ENCODE peak calls at places on chromosomes 2 and 18, in eight cellular contexts. U is CD8-positive, alpha-beta T cell; Z is sciatic nerve; A is HEK293T; D is adrenal gland; O is retinal pigment epithelial cell; I is prostate gland; C is kidney. N is an unnamed sample.
A peak's percentile ranks its signal among the peaks of the same experiment; 100 is the strongest.

GRCh38 chr18:48932822-48933510 is 17.8 kb downstream of the SMAD7 start:
- DNase-seq in U (no peak), Z (no peak), A (no peak), D (no peak), O (no peak), I (no peak), C (no peak), N (no peak)

GRCh38 chr2:121476714-121477113 is 54.0 kb upstream of the RNU4ATAC start:
- DNase-seq in U (no peak), Z (no peak), A (no peak), D (no peak), O (no peak), I (no peak), C (no peak), N (no peak)

GRCh38 chr2:85935746-85936208 is 47.0 kb upstream of the ST3GAL5 start:
- DNase-seq in U (no peak), Z (no peak), A (peak; percentile 50), D (peak; percentile 61), O (peak; percentile 42), I (no peak), C (no peak), N (peak; percentile 99)

GRCh38 chr2:47907097-47907781 is 941 bp upstream of the FBXO11 start:
- DNase-seq in U (no peak), Z (peak; percentile 65), A (no peak), D (peak; percentile 32), O (no peak), I (peak; percentile 12), C (no peak), N (no peak)

GRCh38 chr2:25041307-25041927 is 459 bp upstream of the EFR3B start:
- DNase-seq in U (no peak), Z (peak; percentile 82), A (peak; percentile 67), D (peak; percentile 60), O (peak; percentile 50), I (peak; percentile 24), C (peak; percentile 88), N (peak; percentile 87)

GRCh38 chr2:226798422-226799210 is 1.0 kb downstream of the IRS1 start:
- DNase-seq in U (no peak), Z (peak; percentile 60), A (no peak), D (peak; percentile 48), O (no peak), I (peak; percentile 34), C (peak; percentile 85), N (no peak)

GRCh38 chr2:2590796-2591541 is 259.9 kb upstream of the MYT1L start:
- DNase-seq in U (no peak), Z (no peak), A (no peak), D (no peak), O (no peak), I (no peak), C (no peak), N (no peak)

GRCh38 chr18:30999186-30999585 is 43.4 kb downstream of the DSC3 start:
- DNase-seq in U (no peak), Z (no peak), A (no peak), D (no peak), O (no peak), I (no peak), C (no peak), N (no peak)

GRCh38 chr18:74631242-74632087 is 33.8 kb downstream of the ZNF407 start:
- DNase-seq in U (no peak), Z (no peak), A (no peak), D (no peak), O (no peak), I (no peak), C (no peak), N (no peak)

GRCh38 chr2:199955007-199955338 is 318 bp downstream of the TYW5 start:
- DNase-seq in U (no peak), Z (no peak), A (no peak), D (no peak), O (no peak), I (no peak), C (no peak), N (no peak)

GRCh38 chr2:168355110-168355509 is 101.0 kb upstream of the CERS6 start:
- DNase-seq in U (no peak), Z (no peak), A (no peak), D (no peak), O (no peak), I (no peak), C (no peak), N (no peak)

GRCh38 chr2:224820283-224820991 is 104.3 kb upstream of the CCDC195 start:
- DNase-seq in U (no peak), Z (no peak), A (no peak), D (no peak), O (no peak), I (no peak), C (no peak), N (no peak)

GRCh38 chr2:437772-438393 is 150.0 kb upstream of the ALKAL2 start:
- DNase-seq in U (peak; percentile 59), Z (no peak), A (no peak), D (no peak), O (no peak), I (no peak), C (peak; percentile 79), N (no peak)

GRCh38 chr2:167406558-167406957 is 518.3 kb downstream of the XIRP2 start:
- DNase-seq in U (no peak), Z (no peak), A (no peak), D (no peak), O (no peak), I (no peak), C (no peak), N (no peak)

GRCh38 chr2:101752708-101753107 is 55.2 kb downstream of the MAP4K4 start:
- DNase-seq in U (no peak), Z (no peak), A (no peak), D (no peak), O (peak; percentile 81), I (peak; percentile 39), C (no peak), N (no peak)

GRCh38 chr2:16559263-16559662 is 106.4 kb downstream of the CYRIA start:
- DNase-seq in U (no peak), Z (no peak), A (no peak), D (peak; percentile 7), O (no peak), I (no peak), C (no peak), N (no peak)

GRCh38 chr2:25250331-25251031 is 82.1 kb upstream of the POMC start:
- DNase-seq in U (no peak), Z (no peak), A (no peak), D (no peak), O (no peak), I (no peak), C (no peak), N (no peak)

GRCh38 chr18:11872479-11873136 is 21.4 kb downstream of the CHMP1B start:
- DNase-seq in U (no peak), Z (no peak), A (peak; percentile 31), D (peak; percentile 55), O (no peak), I (no peak), C (no peak), N (peak; percentile 41)

GRCh38 chr2:191831410-191831994 is 15.4 kb downstream of the CAVIN2 start:
- DNase-seq in U (no peak), Z (no peak), A (no peak), D (no peak), O (no peak), I (no peak), C (no peak), N (no peak)

GRCh38 chr2:196403471-196403870 is 232.1 kb upstream of the STK17B start:
- DNase-seq in U (no peak), Z (no peak), A (no peak), D (no peak), O (no peak), I (no peak), C (no peak), N (no peak)

GRCh38 chr2:200051621-200051945 is 96.2 kb downstream of the MAIP1 start:
- DNase-seq in U (no peak), Z (no peak), A (no peak), D (no peak), O (no peak), I (no peak), C (no peak), N (no peak)

GRCh38 chr18:31487251-31488015 is 10.5 kb upstream of the DSG2 start:
- DNase-seq in U (no peak), Z (no peak), A (no peak), D (peak; percentile 23), O (peak; percentile 77), I (no peak), C (no peak), N (peak; percentile 44)

GRCh38 chr2:31578316-31578715 is 2.4 kb downstream of the SRD5A2 start:
- DNase-seq in U (no peak), Z (no peak), A (no peak), D (no peak), O (no peak), I (no peak), C (no peak), N (no peak)

GRCh38 chr2:165691615-165692014 is 102.4 kb downstream of the GALNT3 start:
- DNase-seq in U (no peak), Z (no peak), A (peak; percentile 21), D (no peak), O (no peak), I (no peak), C (no peak), N (no peak)